ENCODE peak calls at places on chromosomes 13 and 19, in ten cellular contexts. A is H1, X is lower leg skin, Q is fibroblast of lung, Y is GM12865, F is astrocyte of the cerebellum, M is BE2C, B is tibial artery, C is heart right ventricle, Z is kidney epithelial cell. K is an unnamed sample.

GRCh38 chr13:113624235-113624587 is 33.8 kb downstream of the ATP4B start:
- DNase-seq in A (no peak), X (no peak), Q (peak), Y (no peak), F (no peak), M (no peak), B (no peak), C (no peak), Z (no peak), K (no peak)

GRCh38 chr19:2977001-2977685 is at the start of gene TLE6:
- DNase-seq in A (peak), X (peak), Q (peak), Y (peak), F (peak), M (peak), B (peak), C (peak), Z (peak), K (peak)

GRCh38 chr19:29771708-29772415 is 39.9 kb upstream of the CCNE1 start:
- DNase-seq in A (peak), X (no peak), Q (peak), Y (peak), F (no peak), M (peak), B (no peak), C (peak), Z (peak), K (peak)

GRCh38 chr19:41882568-41883462 is at the start of gene ARHGEF1:
- DNase-seq in A (no peak), X (peak), Q (peak), Y (peak), F (no peak), M (no peak), B (peak), C (peak), Z (no peak), K (no peak)

GRCh38 chr13:37869756-37870488 is at the start of gene TRPC4:
- DNase-seq in A (no peak), X (no peak), Q (peak), Y (no peak), F (peak), M (peak), B (peak), C (peak), Z (peak), K (peak)

GRCh38 chr19:6091771-6092291 is 18.5 kb downstream of the RFX2 start:
- DNase-seq in A (no peak), X (no peak), Q (peak), Y (no peak), F (no peak), M (no peak), B (no peak), C (no peak), Z (no peak), K (peak)

GRCh38 chr19:18160441-18160791 is 7.5 kb downstream of the PIK3R2 start:
- DNase-seq in A (no peak), X (no peak), Q (no peak), Y (no peak), F (no peak), M (no peak), B (no peak), C (no peak), Z (no peak), K (no peak)

GRCh38 chr13:49791214-49791752 is 1.2 kb downstream of the KPNA3 start:
- DNase-seq in A (no peak), X (no peak), Q (peak), Y (peak), F (no peak), M (no peak), B (no peak), C (no peak), Z (no peak), K (peak)

GRCh38 chr19:47228168-47228936 is 2.6 kb downstream of the BBC3 start:
- DNase-seq in A (no peak), X (peak), Q (peak), Y (peak), F (no peak), M (peak), B (peak), C (peak), Z (no peak), K (no peak)

GRCh38 chr19:22622901-22623840 is 11.0 kb upstream of the ZNF492 start:
- DNase-seq in A (no peak), X (peak), Q (no peak), Y (no peak), F (no peak), M (no peak), B (no peak), C (peak), Z (no peak), K (no peak)

GRCh38 chr19:18577365-18577914 is 5.8 kb downstream of the UBA52 start:
- DNase-seq in A (no peak), X (no peak), Q (no peak), Y (no peak), F (no peak), M (no peak), B (no peak), C (no peak), Z (no peak), K (no peak)

GRCh38 chr13:27336005-27336673 is 65.5 kb downstream of the RASL11A start:
- DNase-seq in A (no peak), X (no peak), Q (peak), Y (no peak), F (no peak), M (no peak), B (no peak), C (no peak), Z (no peak), K (no peak)

GRCh38 chr19:38679839-38680238 is 32.4 kb downstream of the ACTN4 start:
- DNase-seq in A (no peak), X (no peak), Q (peak), Y (no peak), F (no peak), M (no peak), B (no peak), C (no peak), Z (no peak), K (no peak)

GRCh38 chr19:383922-384800 is 24.8 kb downstream of the C2CD4C start:
- DNase-seq in A (peak), X (peak), Q (no peak), Y (no peak), F (no peak), M (peak), B (no peak), C (peak), Z (no peak), K (no peak)

GRCh38 chr13:106151056-106151699 is 384.3 kb downstream of the EFNB2 start:
- DNase-seq in A (peak), X (no peak), Q (peak), Y (no peak), F (peak), M (no peak), B (no peak), C (no peak), Z (peak), K (peak)

GRCh38 chr13:71866173-71867091 is 572 bp downstream of the DACH1 start:
- DNase-seq in A (no peak), X (peak), Q (peak), Y (no peak), F (no peak), M (peak), B (no peak), C (peak), Z (no peak), K (no peak)

GRCh38 chr13:91406619-91407018 is 8.2 kb downstream of the GPC5 start:
- DNase-seq in A (peak), X (no peak), Q (peak), Y (peak), F (no peak), M (peak), B (no peak), C (no peak), Z (no peak), K (peak)

GRCh38 chr13:41133951-41134350 is 1.3 kb upstream of the KBTBD6 start:
- DNase-seq in A (no peak), X (no peak), Q (no peak), Y (no peak), F (no peak), M (no peak), B (no peak), C (no peak), Z (no peak), K (no peak)

GRCh38 chr13:41132512-41133152 is at the start of gene KBTBD6:
- DNase-seq in A (peak), X (peak), Q (peak), Y (peak), F (peak), M (peak), B (peak), C (peak), Z (peak), K (peak)

GRCh38 chr13:41127746-41128145 is 4.9 kb downstream of the KBTBD6 start:
- DNase-seq in A (no peak), X (no peak), Q (peak), Y (no peak), F (no peak), M (no peak), B (no peak), C (no peak), Z (no peak), K (no peak)

DNA sequence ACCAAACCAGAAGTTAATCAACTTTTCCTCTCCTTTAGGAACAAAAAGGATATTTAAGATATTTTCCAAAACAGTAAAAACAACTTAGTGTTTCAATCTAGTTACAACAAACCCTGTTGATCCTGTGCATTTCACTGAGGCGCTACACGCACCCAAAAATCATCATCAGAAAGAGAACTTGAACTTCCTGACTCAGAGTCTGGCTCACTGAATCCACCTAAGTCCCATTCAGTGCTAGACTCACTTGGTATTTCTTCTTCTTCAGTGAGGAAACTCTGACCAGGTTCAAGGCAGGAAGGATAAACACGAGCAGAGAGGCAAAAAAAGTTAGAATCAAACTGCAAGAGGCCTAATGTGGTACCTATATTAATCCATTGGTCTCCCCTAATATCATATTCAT is 2.2 kb downstream of the KBTBD6 start:
- DNase-seq in A (no peak), X (no peak), Q (peak), Y (no peak), F (no peak), M (no peak), B (no peak), C (no peak), Z (no peak), K (no peak)
- H3K4me3 ChIP-seq in A (peak), X (no peak), Q (peak), Y (no peak), F (no peak), M (peak), B (no peak), C (peak), Z (no peak), K (peak)

DNA sequence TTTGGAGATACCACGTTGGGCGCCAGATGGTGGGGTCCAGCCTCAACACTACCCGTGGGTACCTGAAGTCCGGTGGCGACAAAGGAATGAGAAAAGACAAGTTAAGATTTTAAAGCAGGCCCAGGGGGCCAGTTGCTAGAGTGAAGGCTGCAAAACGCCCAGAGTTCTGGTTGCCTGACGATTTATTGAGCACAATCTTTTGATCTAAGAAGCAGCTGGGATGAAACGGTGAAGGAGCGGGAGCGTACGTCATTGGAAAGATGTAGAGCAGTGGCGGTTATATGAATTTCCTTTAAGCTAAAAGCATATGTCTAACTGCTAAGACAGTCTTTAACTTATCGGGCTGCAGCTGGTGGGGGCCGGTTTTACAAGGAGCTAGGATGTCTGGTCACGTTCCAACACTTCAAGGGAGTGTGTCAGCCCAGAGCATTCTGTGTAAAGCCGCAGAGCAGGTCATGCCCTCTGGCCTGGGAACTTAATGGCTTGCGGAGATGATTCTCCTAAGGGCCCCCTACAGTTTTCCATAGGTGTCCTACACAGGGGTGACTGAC is 28.9 kb upstream of the EVI5L start:
- DNase-seq in A (no peak), X (no peak), Q (no peak), Y (no peak), F (no peak), M (no peak), B (no peak), C (no peak), Z (no peak), K (no peak)
- TF ChIP-seq CTCF in A (no peak), X (no peak), Q (no peak), Y (no peak), F (no peak), M (no peak), B (no peak), C (no peak), Z (no peak), K (no peak)

GRCh38 chr19:56310462-56310861 is 4.2 kb downstream of the ZSCAN5A start:
- DNase-seq in A (no peak), X (no peak), Q (no peak), Y (no peak), F (no peak), M (no peak), B (no peak), C (no peak), Z (no peak), K (no peak)

GRCh38 chr19:56312787-56313343 is 1.8 kb downstream of the ZSCAN5A start:
- DNase-seq in A (no peak), X (no peak), Q (no peak), Y (peak), F (no peak), M (no peak), B (no peak), C (no peak), Z (no peak), K (no peak)

GRCh38 chr19:56312337-56312736 is 2.3 kb downstream of the ZSCAN5A start:
- DNase-seq in A (no peak), X (no peak), Q (no peak), Y (no peak), F (no peak), M (no peak), B (no peak), C (no peak), Z (no peak), K (no peak)

GRCh38 chr19:56309511-56310185 is 5.0 kb downstream of the ZSCAN5A start:
- DNase-seq in A (peak), X (no peak), Q (peak), Y (peak), F (no peak), M (peak), B (no peak), C (peak), Z (no peak), K (peak)

DNA sequence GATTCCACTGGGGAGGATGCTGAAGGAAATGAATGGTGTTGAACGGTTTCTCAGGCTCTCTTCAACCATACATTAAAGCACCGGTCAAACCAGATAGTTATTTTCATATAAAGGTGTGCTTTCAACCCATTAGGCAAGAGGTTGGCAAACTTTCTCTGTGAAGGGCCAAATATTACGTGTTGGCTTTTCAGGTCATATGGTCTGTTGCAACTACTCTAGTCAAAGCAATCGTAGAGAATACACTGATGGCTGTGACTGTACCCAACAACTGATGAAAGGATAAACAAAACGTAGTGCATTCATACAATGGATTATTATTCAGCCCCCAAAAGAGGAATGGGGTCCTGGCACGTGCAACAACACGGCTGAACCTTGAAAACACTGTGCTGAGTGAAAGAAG is 5.8 kb downstream of the ZSCAN5A start:
- DNase-seq in A (no peak), X (no peak), Q (no peak), Y (no peak), F (no peak), M (no peak), B (no peak), C (no peak), Z (no peak), K (no peak)
- H3K4me3 ChIP-seq in A (no peak), X (no peak), Q (no peak), Y (no peak), F (no peak), M (no peak), B (no peak), C (no peak), Z (no peak), K (no peak)

GRCh38 chr13:48292650-48293049 is 10.9 kb upstream of the RB1 start:
- DNase-seq in A (no peak), X (no peak), Q (no peak), Y (no peak), F (no peak), M (no peak), B (no peak), C (no peak), Z (no peak), K (no peak)

GRCh38 chr13:48296528-48296927 is 7.0 kb upstream of the RB1 start:
- DNase-seq in A (no peak), X (no peak), Q (no peak), Y (peak), F (no peak), M (no peak), B (no peak), C (no peak), Z (no peak), K (no peak)

GRCh38 chr13:48294670-48295069 is 8.9 kb upstream of the RB1 start:
- DNase-seq in A (no peak), X (no peak), Q (no peak), Y (no peak), F (no peak), M (no peak), B (no peak), C (no peak), Z (no peak), K (no peak)

GRCh38 chr13:48295271-48295670 is 8.3 kb upstream of the RB1 start:
- DNase-seq in A (no peak), X (no peak), Q (no peak), Y (no peak), F (no peak), M (no peak), B (no peak), C (no peak), Z (no peak), K (no peak)

DNA sequence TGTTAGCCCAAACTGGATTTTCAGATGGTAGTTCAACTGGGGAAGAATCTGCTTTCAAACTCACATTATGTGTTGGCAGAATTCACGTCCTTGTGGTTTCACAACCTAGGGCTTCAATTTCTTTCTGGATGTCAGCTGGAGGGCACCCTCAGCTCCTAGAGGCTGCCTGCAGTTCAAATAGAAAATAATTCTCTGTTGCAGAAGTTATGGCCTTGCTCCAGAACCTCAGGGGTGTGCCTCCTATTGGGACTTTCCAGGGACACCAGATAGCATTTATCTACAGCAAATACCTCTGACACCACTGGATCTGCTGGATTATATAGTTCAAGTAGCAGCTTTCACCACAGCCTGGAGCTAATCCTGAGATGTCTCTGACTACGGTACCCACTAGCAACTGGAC is 11.8 kb upstream of the RB1 start:
- DNase-seq in A (no peak), X (no peak), Q (no peak), Y (no peak), F (no peak), M (no peak), B (no peak), C (no peak), Z (no peak), K (no peak)
- TF ChIP-seq CTCF in A (no peak), X (no peak), Q (no peak), Y (no peak), F (no peak), M (no peak), B (no peak), C (no peak), Z (no peak), K (no peak)

GRCh38 chr19:4396949-4397783 is 3.2 kb downstream of the SH3GL1 start:
- DNase-seq in A (no peak), X (no peak), Q (no peak), Y (no peak), F (no peak), M (no peak), B (no peak), C (no peak), Z (no peak), K (no peak)
- H3K4me3 ChIP-seq in A (no peak), X (no peak), Q (peak), Y (no peak), F (no peak), M (no peak), B (no peak), C (no peak), Z (no peak), K (peak)

DNA sequence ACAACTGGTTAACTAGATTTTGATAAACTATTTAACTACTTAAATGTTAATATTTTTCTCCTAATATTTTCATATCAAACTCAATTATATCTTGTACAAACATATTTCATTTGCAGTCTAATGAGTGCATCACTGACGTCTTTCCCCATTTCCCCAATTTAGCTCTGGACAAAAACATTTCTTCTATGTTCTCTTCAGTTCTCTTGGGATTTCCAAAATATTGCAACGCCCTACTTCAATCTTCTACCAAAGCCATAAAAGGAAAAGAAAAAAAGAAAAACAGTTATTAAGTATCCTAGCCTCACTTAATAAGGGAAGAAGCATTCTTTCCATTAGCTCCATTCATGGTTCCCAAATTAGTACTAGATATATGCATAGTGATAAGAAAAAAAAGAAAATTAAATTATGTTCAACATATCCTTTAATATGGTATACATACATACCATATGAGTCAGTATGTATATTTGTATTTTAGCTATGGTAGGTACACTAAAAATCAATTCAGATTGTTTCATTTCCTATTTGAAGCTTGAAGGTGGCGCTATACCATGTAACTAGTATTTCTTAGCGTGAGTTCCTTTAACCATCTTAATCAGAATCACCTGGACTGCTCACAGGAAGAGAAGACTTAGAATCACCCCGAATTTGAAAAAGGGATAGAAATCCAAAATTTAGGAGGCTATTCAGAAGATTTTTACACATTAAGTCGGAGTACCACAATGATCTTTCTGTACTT is 9.9 kb downstream of the FBXL3 start:
- DNase-seq in A (no peak), X (no peak), Q (no peak), Y (no peak), F (no peak), M (no peak), B (no peak), C (no peak), Z (no peak), K (no peak)
- TF ChIP-seq CTCF in A (no peak), X (no peak), Q (no peak), Y (no peak), F (no peak), M (peak), B (no peak), C (no peak), Z (no peak), K (no peak)

DNA sequence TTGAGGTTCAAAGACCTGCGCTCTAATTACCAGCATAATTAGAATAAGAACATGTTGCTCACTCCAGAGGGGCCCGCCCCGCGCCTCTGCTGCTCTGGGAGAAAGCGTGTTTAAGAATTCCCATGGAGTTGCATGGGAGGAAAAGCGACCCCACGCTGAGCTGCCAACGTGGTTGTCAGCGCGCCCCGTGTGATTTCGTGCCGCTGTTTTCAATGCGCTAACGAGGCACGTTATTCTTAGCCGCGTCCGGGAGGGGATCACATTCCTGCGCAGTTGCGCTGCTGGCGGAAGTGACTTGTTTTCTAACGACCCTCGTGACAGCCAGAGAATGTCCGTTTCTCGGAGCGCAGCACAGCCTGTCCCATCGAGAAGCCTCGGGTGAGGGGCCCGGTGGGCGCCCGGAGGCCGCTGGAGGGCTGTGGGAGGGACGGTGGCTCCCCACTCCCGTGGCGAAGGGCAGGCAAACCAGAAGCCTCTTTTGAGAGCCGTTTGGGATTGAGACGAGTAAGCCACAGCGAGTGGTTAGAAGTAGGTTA is 173.8 kb upstream of the SOX1 start:
- DNase-seq in A (peak), X (peak), Q (no peak), Y (no peak), F (no peak), M (no peak), B (no peak), C (no peak), Z (peak), K (no peak)
- H3K4me3 ChIP-seq in A (peak), X (no peak), Q (no peak), Y (no peak), F (peak), M (no peak), B (no peak), C (peak), Z (no peak), K (no peak)